ENCODE peak calls at places on chromosomes 3 and 15, in nine cellular contexts. X is putamen; O is HT-29; Z is NCI-H2081; I is Ammon's horn; D is sigmoid colon; T is NCI-H1092 treated with DMSO at 0.1 percent for 48 hours; H is right lobe of liver; A is stimulated activated CD4-positive, alpha-beta T cell treated with anti-CD3 and anti-CD28 coated beads, Interleukin-15, amount 100 ng/mL, for 1 hour. L is an unnamed sample.

GRCh38 chr3:110624571-110624970 is 447.0 kb upstream of the NECTIN3 start:
- DNase-seq in H (no peak), Z (no peak), A (no peak), O (no peak), T (no peak), X (no peak), D (no peak), I (no peak), L (no peak)

GRCh38 chr3:105868450-105868744 is 415 bp downstream of the CBLB start:
- DNase-seq in D (peak; percentile 80), X (no peak), Z (peak; percentile 47), I (peak; percentile 67), O (no peak), T (peak; percentile 61), H (peak; percentile 60), A (no peak), L (peak; percentile 64)

GRCh38 chr15:32701863-32702262 is 15.9 kb upstream of the GREM1 start:
- DNase-seq in X (no peak), I (no peak), Z (no peak), T (no peak), A (no peak), H (no peak), D (no peak), O (no peak), L (no peak)

GRCh38 chr3:23203651-23204111 is 554 bp downstream of the UBE2E2 start:
- DNase-seq in D (peak; percentile 66), H (no peak), A (no peak), O (peak; percentile 6), I (peak; percentile 32), Z (no peak), X (peak; percentile 45), T (peak; percentile 31), L (peak; percentile 8)

GRCh38 chr3:71532639-71533395 is 50.7 kb downstream of the FOXP1 start:
- DNase-seq in O (peak; percentile 57), I (no peak), X (no peak), D (no peak), H (no peak), A (no peak), Z (no peak), T (no peak), L (no peak)

GRCh38 chr3:55189359-55189801 is 261.5 kb upstream of the LRTM1 start:
- DNase-seq in I (no peak), A (no peak), H (no peak), X (no peak), D (no peak), Z (no peak), O (no peak), T (no peak), L (no peak)

GRCh38 chr3:111712294-111713180 is 117.4 kb upstream of the ZBED2 start:
- DNase-seq in D (peak; percentile 72), T (no peak), A (no peak), X (no peak), Z (peak; percentile 66), H (no peak), O (no peak), I (no peak), L (peak; percentile 95)

GRCh38 chr3:138497851-138498250 is 63.4 kb downstream of the ESYT3 start:
- DNase-seq in T (no peak), X (no peak), I (no peak), O (no peak), H (no peak), Z (no peak), A (no peak), D (no peak), L (no peak)

GRCh38 chr3:126197854-126198584 is 17.6 kb upstream of the ALDH1L1 start:
- DNase-seq in Z (peak; percentile 31), A (peak; percentile 12), X (peak; percentile 15), T (peak; percentile 30), O (peak; percentile 90), H (peak; percentile 75), D (peak; percentile 87), I (peak; percentile 82), L (peak; percentile 85)

GRCh38 chr3:150319900-150320299 is 88.2 kb upstream of the TSC22D2 start:
- DNase-seq in X (no peak), T (no peak), O (peak; percentile 88), A (no peak), D (no peak), I (no peak), H (no peak), Z (no peak), L (peak; percentile 55)

GRCh38 chr15:57235865-57236264 is 140.4 kb upstream of the CGNL1 start:
- DNase-seq in I (no peak), X (no peak), H (no peak), D (no peak), A (no peak), T (no peak), O (peak; percentile 42), Z (peak; percentile 15), L (no peak)

GRCh38 chr3:156416846-156417581 is 137.9 kb downstream of the SSR3 start:
- DNase-seq in X (no peak), A (no peak), D (no peak), T (no peak), Z (no peak), H (no peak), O (peak; percentile 2), I (no peak), L (peak; percentile 15)

GRCh38 chr3:41997702-41998551 is 36.0 kb upstream of the ULK4 start:
- DNase-seq in Z (no peak), X (no peak), D (no peak), H (no peak), I (peak; percentile 45), T (no peak), A (no peak), O (no peak), L (peak; percentile 42)

GRCh38 chr3:30007668-30008067 is 598.7 kb upstream of the TGFBR2 start:
- DNase-seq in X (peak; percentile 52), D (no peak), H (no peak), Z (no peak), A (no peak), I (no peak), T (no peak), O (no peak), L (no peak)

GRCh38 chr3:161310649-161311423 is 60.5 kb downstream of the SPTSSB start:
- DNase-seq in X (no peak), Z (no peak), A (no peak), T (no peak), D (no peak), O (no peak), H (no peak), I (no peak), L (no peak)

GRCh38 chr3:184305577-184305976 is 6.5 kb downstream of the PSMD2 start:
- DNase-seq in I (no peak), A (no peak), Z (no peak), H (no peak), T (no peak), O (peak; percentile 33), X (no peak), D (no peak), L (no peak)

GRCh38 chr3:49339593-49339946 is 283 bp downstream of the USP4 start:
- DNase-seq in I (no peak), A (peak; percentile 10), X (no peak), T (peak; percentile 34), D (peak; percentile 70), H (peak; percentile 52), Z (no peak), O (no peak), L (peak; percentile 60)

GRCh38 chr3:183381179-183381578 is 47.2 kb downstream of the MCF2L2 start:
- DNase-seq in A (no peak), O (no peak), H (no peak), T (no peak), I (peak; percentile 36), X (no peak), D (no peak), Z (no peak), L (no peak)

L was measured in WERI-Rb-1.